ENCODE peak calls at places on chromosome 18, in five cellular contexts. M is GM12864; V is IMR-90; K is stimulated activated CD4-positive, alpha-beta T cell treated with anti-CD3 and anti-CD28 coated beads, Interleukin-1b, Interleukin-23, amount 100 ng/mL, for 4 hours; C is glutamatergic neuron. L is an unnamed sample.

GRCh38 chr18:59228361-59228760 is 8.4 kb downstream of the GRP start:
- DNase-seq in K (no peak), C (no peak), M (no peak), V (no peak), L (peak)

GRCh38 chr18:55997156-55997561 is 409.2 kb upstream of the TCF4 start:
- DNase-seq in M (no peak), K (no peak), C (no peak), V (no peak), L (peak)

GRCh38 chr18:79397288-79397829 is 1.6 kb downstream of the NFATC1 start:
- DNase-seq in M (no peak), V (no peak), C (peak), K (no peak), L (no peak)

GRCh38 chr18:13371689-13372404 is 153.3 kb downstream of the LDLRAD4 start:
- DNase-seq in V (no peak), M (no peak), C (no peak), K (no peak), L (no peak)

GRCh38 chr18:48408727-48409590 is at the start of gene ZBTB7C:
- DNase-seq in K (no peak), C (peak), V (no peak), M (no peak), L (peak)

GRCh38 chr18:63299837-63300787 is 19.5 kb downstream of the BCL2 start:
- DNase-seq in M (no peak), V (peak), C (no peak), K (no peak), L (peak)

GRCh38 chr18:49055787-49056186 is 105.0 kb upstream of the SMAD7 start:
- DNase-seq in C (no peak), M (no peak), K (peak), V (peak), L (peak)

GRCh38 chr18:48295586-48296311 is 113.4 kb downstream of the ZBTB7C start:
- DNase-seq in K (no peak), V (no peak), M (no peak), C (peak), L (peak)

GRCh38 chr18:10949655-10950054 is 199.7 kb downstream of the PIEZO2 start:
- DNase-seq in M (no peak), V (peak), K (no peak), C (no peak), L (no peak)

GRCh38 chr18:74644713-74645112 is 47.0 kb downstream of the ZNF407 start:
- DNase-seq in C (no peak), M (no peak), K (no peak), V (no peak), L (no peak)

GRCh38 chr18:44325903-44326650 is 354.6 kb upstream of the SETBP1 start:
- DNase-seq in V (peak), M (no peak), C (peak), K (no peak), L (peak)

GRCh38 chr18:57539702-57540101 is 46.8 kb downstream of the FECH start:
- DNase-seq in M (no peak), K (no peak), C (no peak), V (no peak), L (no peak)

GRCh38 chr18:59546164-59546563 is 151.1 kb downstream of the CCBE1 start:
- DNase-seq in K (no peak), C (no peak), V (peak), M (no peak), L (peak)

GRCh38 chr18:54388203-54389142 is 30.8 kb downstream of the C18orf54 start:
- DNase-seq in V (peak), M (peak), C (no peak), K (no peak), L (peak)

GRCh38 chr18:26480897-26481795 is 67.2 kb downstream of the KCTD1 start:
- DNase-seq in K (no peak), V (peak), C (no peak), M (no peak), L (peak)

GRCh38 chr18:42798606-42799005 is 316.9 kb downstream of the RIT2 start:
- DNase-seq in K (no peak), C (no peak), V (no peak), M (no peak), L (no peak)

GRCh38 chr18:49011291-49011746 is 60.6 kb upstream of the SMAD7 start:
- DNase-seq in V (no peak), C (no peak), M (no peak), K (no peak), L (no peak)

GRCh38 chr18:62505669-62506494 is 16.9 kb upstream of the ZCCHC2 start:
- DNase-seq in C (no peak), M (peak), K (no peak), V (no peak), L (peak)

GRCh38 chr18:31039426-31039825 is 3.1 kb downstream of the DSC3 start:
- DNase-seq in V (no peak), C (no peak), M (no peak), K (no peak), L (no peak)

GRCh38 chr18:46174317-46175039 is 70.3 kb downstream of the HAUS1 start:
- DNase-seq in V (peak), M (no peak), C (peak), K (no peak), L (peak)

GRCh38 chr18:47342566-47342965 is 91.1 kb upstream of the SKOR2 start:
- DNase-seq in C (no peak), V (no peak), M (no peak), K (no peak), L (no peak)

GRCh38 chr18:27964811-27965210 is 212.1 kb downstream of the CDH2 start:
- DNase-seq in C (no peak), M (no peak), K (no peak), V (peak), L (no peak)

GRCh38 chr18:59605633-59606192 is 91.5 kb downstream of the CCBE1 start:
- DNase-seq in V (peak), C (no peak), M (no peak), K (no peak), L (no peak)

GRCh38 chr18:35443847-35444246 is 53.9 kb downstream of the INO80C start:
- DNase-seq in C (no peak), V (no peak), K (no peak), M (no peak), L (no peak)

GRCh38 chr18:39173022-39173421 is 1607.4 kb upstream of the CELF4 start:
- DNase-seq in M (no peak), V (no peak), K (no peak), C (no peak), L (no peak)

GRCh38 chr18:22964722-22965121 is 31.6 kb downstream of the RBBP8 start:
- DNase-seq in C (no peak), K (no peak), V (no peak), M (no peak), L (no peak)

L was measured in GM23248.